ENCODE peak calls at places on chromosomes 6 and 20, in ten cellular contexts. B, V, H, Q, F, G, I, E, A and N are unnamed samples. For H3K27me3, the result is how much of the 10 kb centered on the place peaks cover.

GRCh38 chr20:9079038-9079731 is 10.3 kb downstream of the PLCB4 start:
- DNase-seq in B (no peak), V (no peak), H (no peak), Q (no peak), F (no peak), G (no peak), I (no peak), E (no peak), A (no peak), N (no peak)

GRCh38 chr6:154514481-154514880 is 4.0 kb upstream of the CNKSR3 start:
- DNase-seq in B (no peak), V (no peak), H (no peak), Q (no peak), F (no peak), G (no peak), I (no peak), E (no peak), A (no peak), N (no peak)

GRCh38 chr6:1103945-1104623 is 207.8 kb upstream of the FOXQ1 start:
- DNase-seq in B (no peak), V (no peak), H (no peak), Q (peak), F (no peak), G (peak), I (no peak), E (no peak), A (no peak), N (no peak)

GRCh38 chr6:138230759-138231398 is 12.6 kb upstream of the PBOV1 start:
- DNase-seq in B (no peak), V (no peak), H (no peak), Q (no peak), F (no peak), G (no peak), I (no peak), E (no peak), A (no peak), N (no peak)

GRCh38 chr6:153167026-153167891 is 36.2 kb upstream of the RGS17 start:
- DNase-seq in B (peak), V (no peak), H (peak), Q (no peak), F (peak), G (no peak), I (no peak), E (no peak), A (no peak), N (no peak)

GRCh38 chr6:83824831-83825230 is 28.3 kb upstream of the RIPPLY2 start:
- DNase-seq in B (no peak), V (no peak), H (no peak), Q (no peak), F (no peak), G (no peak), I (no peak), E (no peak), A (no peak), N (no peak)

GRCh38 chr6:1031671-1032070 is 280.2 kb upstream of the FOXQ1 start:
- DNase-seq in B (no peak), V (no peak), H (no peak), Q (no peak), F (peak), G (no peak), I (no peak), E (no peak), A (no peak), N (no peak)

GRCh38 chr6:36627801-36628246 is 33.7 kb downstream of the SRSF3 start:
- DNase-seq in B (peak), V (peak), H (peak), Q (no peak), F (peak), G (no peak), I (peak), E (no peak), A (peak), N (peak)

GRCh38 chr20:24420567-24420966 is 48.9 kb upstream of the SYNDIG1 start:
- DNase-seq in B (no peak), V (no peak), H (no peak), Q (no peak), F (no peak), G (no peak), I (no peak), E (no peak), A (no peak), N (no peak)

GRCh38 chr20:48455606-48456360 is 372.0 kb downstream of the PREX1 start:
- DNase-seq in B (no peak), V (no peak), H (no peak), Q (peak), F (no peak), G (peak), I (no peak), E (no peak), A (no peak), N (no peak)

GRCh38 chr6:23584134-23584763 is 541.8 kb upstream of the NRSN1 start:
- DNase-seq in B (no peak), V (no peak), H (peak), Q (no peak), F (peak), G (no peak), I (no peak), E (no peak), A (no peak), N (no peak)

GRCh38 chr6:113102761-113103160 is 754.4 kb upstream of the MARCKS start:
- DNase-seq in B (peak), V (no peak), H (peak), Q (no peak), F (peak), G (no peak), I (no peak), E (no peak), A (no peak), N (no peak)

GRCh38 chr6:29483735-29484134 is 4.0 kb downstream of the MAS1L start:
- DNase-seq in B (no peak), V (no peak), H (no peak), Q (no peak), F (no peak), G (no peak), I (no peak), E (no peak), A (no peak), N (no peak)

GRCh38 chr6:16729183-16729696 is 32.0 kb downstream of the ATXN1 start:
- DNase-seq in B (peak), V (no peak), H (peak), Q (no peak), F (peak), G (no peak), I (no peak), E (no peak), A (no peak), N (peak)

GRCh38 chr6:106477790-106478189 is 117.3 kb downstream of the CRYBG1 start:
- DNase-seq in B (no peak), V (no peak), H (no peak), Q (no peak), F (no peak), G (no peak), I (no peak), E (no peak), A (no peak), N (no peak)

GRCh38 chr6:82506526-82506925 is 142.9 kb downstream of the TPBG start:
- DNase-seq in B (no peak), V (no peak), H (no peak), Q (no peak), F (no peak), G (no peak), I (no peak), E (no peak), A (no peak), N (no peak)

GRCh38 chr6:43992783-43993505 is 134.3 kb downstream of the MRPL14 start:
- DNase-seq in B (no peak), V (peak), H (no peak), Q (no peak), F (no peak), G (no peak), I (peak), E (no peak), A (peak), N (no peak)

GRCh38 chr20:45419188-45420091 is 3.5 kb downstream of the PIGT start:
- DNase-seq in B (peak), V (peak), H (peak), Q (no peak), F (peak), G (no peak), I (no peak), E (no peak), A (peak), N (no peak)

GRCh38 chr20:36344517-36345132 is 38.5 kb downstream of the DLGAP4 start:
- DNase-seq in B (peak), V (peak), H (peak), Q (peak), F (peak), G (peak), I (peak), E (peak), A (peak), N (peak)

GRCh38 chr6:42533794-42534193 is 30.0 kb upstream of the UBR2 start:
- DNase-seq in B (no peak), V (no peak), H (no peak), Q (no peak), F (no peak), G (no peak), I (no peak), E (no peak), A (no peak), N (no peak)

GRCh38 chr6:108796875-108797274 is 51.3 kb upstream of the ARMC2 start:
- DNase-seq in B (peak), V (no peak), H (peak), Q (no peak), F (no peak), G (no peak), I (no peak), E (no peak), A (peak), N (no peak)

GRCh38 chr6:40978687-40979289 is 60.2 kb downstream of the UNC5CL start:
- DNase-seq in B (no peak), V (no peak), H (no peak), Q (no peak), F (no peak), G (no peak), I (no peak), E (no peak), A (no peak), N (no peak)

GRCh38 chr6:168440520-168441433 is at the start of gene SMOC2:
- DNase-seq in B (no peak), V (peak), H (peak), Q (peak), F (no peak), G (peak), I (peak), E (peak), A (no peak), N (peak)

GRCh38 chr6:162509821-162510220 is 217.7 kb downstream of the PRKN start:
- DNase-seq in B (no peak), V (no peak), H (no peak), Q (no peak), F (no peak), G (peak), I (no peak), E (no peak), A (no peak), N (no peak)

DNA sequence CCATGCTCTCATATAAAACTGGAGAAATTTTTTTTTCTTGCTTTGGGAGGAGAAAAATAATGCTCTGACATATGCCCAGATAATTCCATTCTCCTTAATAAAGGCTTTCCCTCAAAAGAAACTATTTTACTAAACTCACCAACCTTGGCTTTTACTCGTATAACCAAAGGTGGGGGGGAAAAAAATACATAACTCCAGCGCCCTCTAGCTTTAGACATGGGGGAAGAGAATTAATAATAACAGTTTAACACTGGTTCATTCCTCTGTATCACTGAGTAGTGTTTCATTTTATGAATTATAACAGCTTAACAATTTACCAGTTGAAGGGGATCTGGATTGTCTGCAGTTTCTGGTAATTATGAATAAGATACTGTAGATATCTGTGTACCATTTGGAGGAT is 1226.1 kb downstream of the GRIK2 start:
- DNase-seq in B (peak), V (no peak), H (peak), Q (no peak), F (no peak), G (peak), I (no peak), E (no peak), A (no peak), N (peak)
- TF ChIP-seq CTCF in B (peak), V (no peak), H (peak), Q (peak), F (no peak), G (peak), I (no peak), E (peak), A (no peak), N (peak)

DNA sequence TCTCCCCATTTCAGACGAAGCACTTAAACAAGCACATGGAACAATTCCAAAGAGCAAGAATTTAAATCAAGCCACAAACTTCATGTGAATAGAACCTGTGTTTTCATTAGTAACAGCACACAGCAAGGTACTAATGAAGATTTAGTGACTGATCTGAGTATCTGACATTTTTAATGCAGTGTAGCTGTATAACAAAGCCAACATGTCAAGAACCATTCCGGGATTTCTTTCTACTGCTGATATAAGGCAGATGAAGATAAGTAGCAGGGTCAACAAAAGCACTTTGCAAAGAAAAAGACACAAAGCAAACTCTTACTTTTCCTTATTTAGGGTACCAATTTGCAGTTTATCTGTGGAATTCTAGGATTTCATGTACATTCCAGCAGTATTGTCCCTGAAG is 11.3 kb downstream of the SLC17A5 start:
- DNase-seq in B (no peak), V (no peak), H (no peak), Q (no peak), F (no peak), G (no peak), I (no peak), E (no peak), A (no peak), N (no peak)
- H3K27ac ChIP-seq in B (no peak), V (no peak), H (no peak), Q (no peak), F (no peak), G (no peak), I (no peak), E (no peak), A (no peak), N (no peak)

DNA sequence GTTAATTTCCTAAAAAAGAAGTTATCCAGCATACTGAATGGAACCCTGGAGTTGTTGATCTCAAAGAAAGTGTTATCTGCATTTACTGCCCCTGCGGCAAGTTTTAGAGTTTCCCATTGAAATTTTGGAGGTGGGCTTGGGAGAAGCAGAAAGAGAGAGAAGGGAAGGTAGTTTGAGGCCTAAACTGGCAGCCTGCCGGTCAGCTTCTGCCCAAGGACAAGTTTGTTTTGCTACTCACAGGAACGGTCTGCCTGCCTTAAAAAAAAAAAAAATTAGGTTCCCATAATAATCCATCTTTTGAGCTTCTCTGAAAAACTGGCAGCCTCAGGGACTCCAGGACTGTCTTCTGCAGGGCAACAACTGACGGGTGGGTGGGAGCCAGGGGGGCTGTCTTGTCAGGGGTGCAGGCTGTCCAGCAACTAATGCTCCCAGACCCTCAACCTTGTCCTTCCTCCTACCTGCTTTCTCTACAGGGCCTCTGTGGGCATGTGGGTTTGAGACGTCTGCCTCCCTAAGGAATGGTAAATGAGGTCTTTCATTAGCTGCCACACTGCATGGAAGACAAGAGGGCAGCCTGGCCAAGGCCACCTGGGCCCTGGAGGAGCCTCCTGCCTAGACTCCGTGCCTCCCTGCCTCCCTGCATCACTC is 176.1 kb upstream of the KCNG1 start:
- DNase-seq in B (no peak), V (no peak), H (no peak), Q (peak), F (no peak), G (no peak), I (peak), E (no peak), A (no peak), N (no peak)
- H3K27me3 ChIP-seq in B (under half), V (under half), H (under half), Q (under half), F (under half), G (under half), I (under half), E (under half), A (under half), N (under half)

GRCh38 chr6:166511316-166511715 is 75.2 kb downstream of the RAMACL start:
- DNase-seq in B (no peak), V (no peak), H (no peak), Q (no peak), F (no peak), G (no peak), I (no peak), E (no peak), A (no peak), N (no peak)

GRCh38 chr6:166516256-166516655 is 70.2 kb downstream of the RAMACL start:
- DNase-seq in B (peak), V (no peak), H (no peak), Q (no peak), F (peak), G (peak), I (no peak), E (no peak), A (no peak), N (no peak)

GRCh38 chr6:166515072-166515810 is 71.2 kb downstream of the RAMACL start:
- DNase-seq in B (peak), V (no peak), H (peak), Q (peak), F (peak), G (no peak), I (no peak), E (no peak), A (no peak), N (peak)

GRCh38 chr6:166512567-166512966 is 73.9 kb downstream of the RAMACL start:
- DNase-seq in B (no peak), V (no peak), H (no peak), Q (no peak), F (no peak), G (no peak), I (no peak), E (no peak), A (no peak), N (no peak)

DNA sequence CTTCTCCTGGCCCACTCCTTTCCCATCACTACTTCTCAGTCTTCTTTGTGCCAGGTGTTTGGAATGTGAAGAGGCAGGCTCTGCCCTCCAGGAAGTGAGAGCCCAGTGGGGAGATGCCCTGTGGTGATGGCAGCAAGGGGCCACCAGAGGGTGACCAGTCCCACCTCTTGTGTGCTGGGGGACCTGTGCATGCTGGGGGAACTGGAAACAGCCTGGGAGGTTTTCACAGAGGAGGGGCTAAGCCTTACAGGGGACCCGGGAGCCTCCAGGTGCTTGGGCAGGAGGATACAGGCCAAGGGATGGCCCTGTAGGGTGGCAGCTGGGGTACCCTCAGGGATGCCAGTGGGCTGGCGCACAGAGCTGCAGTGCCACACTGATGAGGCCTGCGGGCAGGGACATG is 72.3 kb downstream of the RAMACL start:
- DNase-seq in B (peak), V (no peak), H (no peak), Q (peak), F (no peak), G (no peak), I (no peak), E (peak), A (no peak), N (no peak)
- TF ChIP-seq CTCF in B (peak), V (peak), H (peak), Q (peak), F (no peak), G (no peak), I (no peak), E (no peak), A (no peak), N (no peak)

DNA sequence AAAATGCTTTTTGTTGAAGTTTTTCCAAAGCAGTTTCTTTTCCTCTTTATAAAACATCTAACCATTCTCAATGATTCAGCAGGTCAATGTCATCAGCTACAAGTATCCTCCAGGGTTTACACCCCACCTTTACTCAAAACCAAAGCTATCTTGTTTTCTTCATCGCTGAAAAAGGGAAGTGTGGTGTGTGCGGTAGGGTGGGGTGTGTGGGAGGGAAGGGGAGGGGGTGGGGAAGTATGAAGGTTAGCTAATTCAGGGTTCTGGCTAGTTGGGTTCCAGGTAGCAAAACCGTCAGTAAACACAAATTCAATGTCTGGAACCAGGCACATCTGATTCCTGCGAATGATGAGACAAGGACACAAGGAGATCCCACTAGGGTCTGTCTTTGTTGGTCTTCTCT is 189.6 kb downstream of the GJA10 start:
- DNase-seq in B (no peak), V (no peak), H (no peak), Q (no peak), F (no peak), G (no peak), I (no peak), E (no peak), A (no peak), N (no peak)
- H3K27ac ChIP-seq in B (no peak), V (no peak), H (no peak), Q (no peak), F (no peak), G (no peak), I (no peak), E (no peak), A (no peak), N (no peak)

GRCh38 chr20:13221313-13221672 is 219 bp downstream of the ISM1 start:
- DNase-seq in B (no peak), V (no peak), H (no peak), Q (no peak), F (no peak), G (no peak), I (no peak), E (no peak), A (no peak), N (no peak)

GRCh38 chr20:13221673-13222318 is 722 bp downstream of the ISM1 start:
- DNase-seq in B (peak), V (peak), H (peak), Q (peak), F (peak), G (peak), I (peak), E (peak), A (no peak), N (peak)

GRCh38 chr20:13219327-13220193 is 1.5 kb upstream of the ISM1 start:
- DNase-seq in B (no peak), V (peak), H (no peak), Q (no peak), F (no peak), G (peak), I (no peak), E (peak), A (no peak), N (no peak)

GRCh38 chr20:13220194-13220856 is 749 bp upstream of the ISM1 start:
- DNase-seq in B (peak), V (no peak), H (peak), Q (peak), F (peak), G (peak), I (peak), E (peak), A (peak), N (peak)

DNA sequence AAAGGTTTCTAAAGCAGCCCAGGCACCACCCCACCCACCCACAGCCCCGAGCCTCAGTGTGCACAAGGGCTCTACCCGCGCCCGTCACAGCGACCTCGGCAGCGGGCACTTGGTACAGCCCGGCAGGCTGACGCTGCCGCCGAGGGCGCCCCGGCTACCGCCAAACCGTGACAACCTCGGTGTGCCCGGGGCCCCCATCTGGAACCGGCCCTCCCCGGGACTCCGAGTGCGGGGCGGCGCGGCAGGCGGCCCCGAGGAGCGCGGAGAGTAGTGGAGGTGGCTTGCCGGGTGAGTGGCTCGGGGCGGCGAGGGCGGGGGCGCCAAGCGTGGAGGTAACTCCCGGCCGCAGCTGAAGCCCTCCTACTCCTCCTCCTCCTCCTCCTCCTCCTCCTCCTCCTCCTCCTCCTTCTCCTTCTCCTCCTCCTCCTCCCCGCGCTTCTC is at the start of gene ISM1:
- DNase-seq in B (no peak), V (no peak), H (peak), Q (peak), F (no peak), G (peak), I (no peak), E (peak), A (no peak), N (peak)
- H3K27me3 ChIP-seq in B (under half), V (half or more), H (half or more), Q (half or more), F (under half), G (half or more), I (under half), E (under half), A (under half), N (half or more)